ENCODE peak calls at places on chromosomes 12 and 14, in four cellular contexts. G is AG04450, B is omental fat pad, R is endothelial cell. J is an unnamed sample.

GRCh38 chr14:55794655-55795583 is 214.9 kb downstream of the KTN1 start:
- DNase-seq in B (no peak), G (no peak), R (no peak), J (no peak)

GRCh38 chr12:2963154-2963759 is 4.1 kb downstream of the TEAD4 start:
- DNase-seq in B (no peak), R (peak), G (no peak), J (no peak)

GRCh38 chr14:60859525-60859924 is 121.4 kb downstream of the TRMT5 start:
- DNase-seq in B (no peak), R (no peak), G (no peak), J (no peak)

GRCh38 chr12:69368171-69368570 is 8.6 kb downstream of the YEATS4 start:
- DNase-seq in G (no peak), B (no peak), R (no peak), J (no peak)

GRCh38 chr12:52093346-52093745 is 13.8 kb downstream of the SMIM41 start:
- DNase-seq in B (no peak), R (no peak), G (no peak), J (no peak)

GRCh38 chr12:70920251-70920851 is at the start of gene PTPRR:
- DNase-seq in B (no peak), R (peak), G (no peak), J (no peak)

GRCh38 chr12:11630046-11630706 is 19.3 kb upstream of the ETV6 start:
- DNase-seq in R (no peak), G (no peak), B (no peak), J (no peak)

GRCh38 chr12:95805864-95806669 is 15.5 kb upstream of the NTN4 start:
- DNase-seq in B (no peak), R (no peak), G (peak), J (no peak)

GRCh38 chr12:96901175-96901574 is 5.9 kb upstream of the NEDD1 start:
- DNase-seq in R (no peak), G (no peak), B (no peak), J (no peak)

GRCh38 chr14:40336846-40337245 is 904.6 kb upstream of the FBXO33 start:
- DNase-seq in G (no peak), B (no peak), R (no peak), J (no peak)

GRCh38 chr12:117564885-117565284 is 203.5 kb upstream of the NOS1 start:
- DNase-seq in R (no peak), G (no peak), B (no peak), J (no peak)

GRCh38 chr14:26525057-26525456 is 72.8 kb downstream of the NOVA1 start:
- DNase-seq in R (no peak), G (no peak), B (no peak), J (no peak)

GRCh38 chr12:130482448-130482847 is 144.8 kb downstream of the PIWIL1 start:
- DNase-seq in R (no peak), B (no peak), G (no peak), J (no peak)

GRCh38 chr12:122421815-122422737 is at the start of gene CLIP1:
- DNase-seq in R (peak), B (no peak), G (no peak), J (peak)

GRCh38 chr12:14216405-14217294 is 148.8 kb upstream of the ATF7IP start:
- DNase-seq in R (no peak), G (no peak), B (no peak), J (no peak)

GRCh38 chr12:49344486-49345047 is 2.1 kb upstream of the DNAJC22 start:
- DNase-seq in R (no peak), G (no peak), B (no peak), J (no peak)

GRCh38 chr14:99351166-99352007 is 79.4 kb upstream of the BCL11B start:
- DNase-seq in R (no peak), G (no peak), B (no peak), J (no peak)

GRCh38 chr12:120532701-120533238 is 1.4 kb upstream of the RNF10 start:
- DNase-seq in G (no peak), R (no peak), B (no peak), J (no peak)

GRCh38 chr14:64658201-64658600 is 46.0 kb upstream of the PLEKHG3 start:
- DNase-seq in G (no peak), B (no peak), R (no peak), J (no peak)

GRCh38 chr12:126668538-126668937 is 1598.4 kb upstream of the TMEM132C start:
- DNase-seq in R (no peak), G (no peak), B (no peak), J (no peak)

GRCh38 chr12:56941299-56942017 is 7.2 kb upstream of the SDR9C7 start:
- DNase-seq in B (no peak), R (no peak), G (no peak), J (no peak)

GRCh38 chr14:93319958-93320357 is 12.9 kb downstream of the BTBD7 start:
- DNase-seq in G (no peak), B (no peak), R (no peak), J (no peak)

GRCh38 chr14:60430276-60430675 is 55.6 kb downstream of the C14orf39 start:
- DNase-seq in G (no peak), B (no peak), R (no peak), J (no peak)

GRCh38 chr12:101935769-101936741 is 58.7 kb downstream of the DRAM1 start:
- DNase-seq in B (no peak), R (no peak), G (peak), J (no peak)

GRCh38 chr12:4909734-4910501 is at the start of gene KCNA1:
- DNase-seq in B (no peak), R (peak), G (no peak), J (peak)

GRCh38 chr12:4911316-4911994 is 1.8 kb downstream of the KCNA1 start:
- DNase-seq in B (no peak), R (no peak), G (no peak), J (no peak)

GRCh38 chr12:4910502-4911315 is 1.0 kb downstream of the KCNA1 start:
- DNase-seq in R (no peak), G (no peak), B (no peak), J (no peak)

GRCh38 chr12:4909397-4909733 is 340 bp upstream of the KCNA1 start:
- DNase-seq in G (no peak), B (no peak), R (peak), J (no peak)

GRCh38 chr12:4908694-4909396 is 860 bp upstream of the KCNA1 start:
- DNase-seq in G (no peak), R (peak), B (no peak), J (peak)
- TF ChIP-seq CTCF in G (no peak), R (no peak), B (no peak), J (no peak)

GRCh38 chr14:69870613-69871012 is 8.6 kb upstream of the SMOC1 start:
- DNase-seq in G (no peak), B (no peak), R (no peak), J (no peak)
- TF ChIP-seq CTCF in G (no peak), B (no peak), R (no peak), J (no peak)

DNA sequence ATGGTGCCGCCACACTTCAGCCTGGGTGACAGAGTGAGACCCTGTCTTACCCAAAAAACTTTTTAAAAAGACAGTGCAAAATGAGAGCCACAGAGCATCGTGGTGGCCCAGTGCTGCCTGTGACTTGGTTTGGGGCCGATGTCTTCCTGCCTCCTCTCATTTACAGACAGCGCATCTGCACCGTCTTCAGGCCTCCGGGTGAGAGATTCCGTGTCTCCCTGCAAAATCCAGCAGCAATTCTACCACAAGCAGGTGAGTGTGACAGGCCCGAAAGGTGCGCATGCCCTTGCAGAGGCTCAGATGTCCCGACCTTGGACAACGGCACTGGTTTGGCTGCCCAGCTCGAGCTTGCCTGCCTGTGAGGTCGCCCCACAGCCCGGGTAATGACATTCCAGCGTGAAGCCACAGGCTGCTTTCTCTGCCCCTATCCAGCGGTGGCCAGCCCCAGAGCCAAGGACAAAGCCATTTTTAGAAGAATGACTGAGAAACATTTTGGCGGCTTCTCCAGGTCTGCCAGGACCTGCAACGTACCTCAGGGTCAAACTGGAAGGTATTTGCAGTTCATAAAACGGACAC is 70.3 kb upstream of the RFLNA start:
- DNase-seq in B (no peak), R (no peak), G (no peak), J (no peak)
- TF ChIP-seq CTCF in B (no peak), R (no peak), G (no peak), J (no peak)

GRCh38 chr12:42873401-42873800 is 283.9 kb upstream of the PRICKLE1 start:
- DNase-seq in R (no peak), G (no peak), B (no peak), J (no peak)
- TF ChIP-seq CTCF in R (no peak), G (no peak), B (no peak), J (no peak)

J was measured in mesothelial cell of epicardium.